ENCODE peak calls at places on chromosome 9, in four cellular contexts. A is HCT116, S is K562, O is SK-N-SH. B is an unnamed sample.

GRCh38 chr9:106893088-106893487 is 30.1 kb downstream of the ZNF462 start:
- DNase-seq in A (peak), S (no peak), O (no peak), B (no peak)

GRCh38 chr9:87678650-87679355 is 47.1 kb upstream of the CTSL start:
- DNase-seq in A (peak), S (peak), O (peak), B (peak)

GRCh38 chr9:16726023-16726422 is 144.4 kb downstream of the BNC2 start:
- DNase-seq in A (no peak), S (no peak), O (peak), B (no peak)

GRCh38 chr9:113567361-113568080 is 104.0 kb downstream of the RGS3 start:
- DNase-seq in A (no peak), S (no peak), O (no peak), B (no peak)

GRCh38 chr9:92151691-92152393 is 36.6 kb upstream of the SPTLC1 start:
- DNase-seq in A (no peak), S (no peak), O (peak), B (no peak)

GRCh38 chr9:134068742-134069535 is 1.1 kb upstream of the BRD3 start:
- DNase-seq in A (no peak), S (no peak), O (no peak), B (no peak)

GRCh38 chr9:5851445-5851844 is 18.5 kb upstream of the ERMP1 start:
- DNase-seq in A (no peak), S (no peak), O (no peak), B (no peak)

GRCh38 chr9:95999390-95999789 is 123.9 kb downstream of the ERCC6L2 start:
- DNase-seq in A (no peak), S (no peak), O (no peak), B (no peak)

GRCh38 chr9:134215709-134216448 is 51.5 kb upstream of the RNU6ATAC start:
- DNase-seq in A (no peak), S (no peak), O (peak), B (peak)

GRCh38 chr9:27184556-27185351 is 75.7 kb downstream of the TEK start:
- DNase-seq in A (no peak), S (no peak), O (no peak), B (no peak)

GRCh38 chr9:114729706-114730105 is 47.7 kb upstream of the TEX48 start:
- DNase-seq in A (no peak), S (no peak), O (no peak), B (no peak)

GRCh38 chr9:127844821-127845359 is 9.6 kb downstream of the ENG start:
- DNase-seq in A (no peak), S (no peak), O (no peak), B (no peak)

GRCh38 chr9:23342296-23342695 is 483.7 kb downstream of the ELAVL2 start:
- DNase-seq in A (no peak), S (no peak), O (no peak), B (peak)

GRCh38 chr9:125854553-125855275 is 107.5 kb downstream of the PBX3 start:
- DNase-seq in A (no peak), S (no peak), O (no peak), B (no peak)

GRCh38 chr9:37908698-37909186 is 4.8 kb upstream of the SLC25A51 start:
- DNase-seq in A (no peak), S (no peak), O (no peak), B (peak)
- TF ChIP-seq ELF1 in A (no peak), S (no peak), O (no peak), B (no peak)

DNA sequence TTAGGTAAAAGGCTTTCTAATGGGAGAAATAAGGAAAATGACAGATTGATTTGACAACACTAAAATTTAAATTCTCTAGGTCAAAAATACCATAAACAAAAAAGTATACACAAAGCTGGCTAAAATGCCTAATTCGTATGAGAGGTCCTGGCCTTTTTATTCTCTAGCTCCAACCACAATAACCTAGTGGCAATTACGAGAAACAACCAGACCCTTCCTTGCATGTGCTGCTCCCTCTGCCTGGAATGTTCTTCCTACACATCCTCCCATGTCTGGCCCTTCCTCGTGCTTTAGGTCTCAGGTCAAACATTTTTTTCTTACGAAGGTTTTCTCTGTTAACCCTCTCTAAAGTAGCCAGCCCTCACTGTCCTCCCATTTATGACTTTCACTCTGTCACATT is 176.4 kb upstream of the PLPPR1 start:
- DNase-seq in A (no peak), S (no peak), O (no peak), B (no peak)
- TF ChIP-seq ELF1 in A (no peak), S (no peak), O (no peak), B (no peak)

DNA sequence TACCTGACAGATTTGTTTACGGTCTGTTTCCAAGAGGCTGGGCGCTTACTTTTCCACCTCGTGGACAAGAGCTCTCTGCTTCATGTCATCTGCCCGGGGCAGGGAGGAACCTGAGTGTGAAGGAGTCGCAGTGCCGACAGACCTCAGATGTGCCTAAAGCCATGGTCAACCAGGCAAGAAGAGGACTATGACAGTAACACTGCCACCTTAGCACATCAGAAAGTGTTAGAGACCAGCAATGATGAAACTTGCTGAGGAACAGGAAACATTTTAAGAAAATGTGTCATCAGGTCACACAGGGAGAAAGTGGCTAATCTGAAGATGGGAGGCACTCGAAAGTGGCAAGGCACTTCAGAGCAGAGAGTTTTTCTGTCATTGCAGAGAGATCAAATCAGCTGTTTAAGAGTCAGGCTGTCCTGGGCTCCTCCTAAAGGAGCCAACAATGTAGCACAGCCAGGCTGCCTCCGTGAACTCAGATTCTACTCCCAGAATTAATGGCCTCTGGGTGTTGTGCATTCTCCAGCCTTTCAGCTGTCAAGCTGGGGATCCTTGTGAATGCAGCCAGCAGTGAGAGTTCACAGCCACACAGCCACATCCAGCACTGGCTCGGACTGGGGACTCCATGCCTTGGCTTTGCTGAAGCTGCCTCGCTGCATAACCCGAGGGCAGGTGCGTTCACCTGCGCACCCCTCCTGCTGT is 94.6 kb downstream of the RAPGEF1 start:
- DNase-seq in A (no peak), S (no peak), O (no peak), B (no peak)
- TF ChIP-seq ELF1 in A (no peak), S (no peak), O (no peak), B (no peak)

DNA sequence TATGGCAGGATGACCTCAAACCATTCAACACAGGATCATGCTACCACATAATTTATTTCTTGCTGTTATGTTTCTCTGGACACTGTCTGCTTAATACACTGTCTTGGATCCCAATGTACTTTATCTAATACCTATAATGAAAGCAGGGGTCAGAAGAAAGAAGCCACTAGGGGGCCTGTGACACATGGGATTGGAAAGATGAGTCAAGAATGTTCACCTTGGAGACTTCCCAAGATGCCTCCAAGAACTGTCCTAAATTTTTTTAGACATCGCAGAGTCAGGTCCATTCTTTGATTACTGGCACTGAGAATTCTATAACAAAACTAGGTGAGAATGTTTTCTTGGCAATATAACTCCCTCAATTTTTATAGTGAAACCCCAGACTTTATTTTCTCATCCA is 305.8 kb upstream of the SMARCA2 start:
- DNase-seq in A (no peak), S (no peak), O (peak), B (peak)
- TF ChIP-seq ELF1 in A (no peak), S (no peak), O (no peak), B (no peak)

DNA sequence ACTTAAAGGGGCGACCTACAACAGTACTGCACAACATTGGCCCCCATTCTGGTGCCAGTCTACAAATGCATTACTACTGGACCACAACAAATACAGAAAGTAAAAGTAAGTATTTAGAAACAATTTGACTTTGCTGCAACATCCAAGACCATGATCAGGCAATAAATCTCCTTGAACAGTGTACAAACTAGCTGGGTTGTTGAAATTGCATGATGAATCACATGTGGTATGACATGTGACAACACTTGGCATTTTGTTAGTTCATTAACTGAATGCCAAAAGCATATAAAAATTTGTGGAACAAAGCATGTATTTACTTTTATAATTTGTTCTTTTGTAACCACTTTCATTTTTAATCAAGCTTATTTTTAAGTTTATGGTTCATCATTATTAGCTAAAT is 270.4 kb downstream of the NFIB start:
- DNase-seq in A (no peak), S (no peak), O (no peak), B (no peak)
- TF ChIP-seq ELF1 in A (no peak), S (no peak), O (no peak), B (no peak)

GRCh38 chr9:79655571-79655970 is 83.8 kb downstream of the TLE4 start:
- DNase-seq in A (no peak), S (no peak), O (no peak), B (no peak)
- TF ChIP-seq ELF1 in A (no peak), S (no peak), O (no peak), B (no peak)

DNA sequence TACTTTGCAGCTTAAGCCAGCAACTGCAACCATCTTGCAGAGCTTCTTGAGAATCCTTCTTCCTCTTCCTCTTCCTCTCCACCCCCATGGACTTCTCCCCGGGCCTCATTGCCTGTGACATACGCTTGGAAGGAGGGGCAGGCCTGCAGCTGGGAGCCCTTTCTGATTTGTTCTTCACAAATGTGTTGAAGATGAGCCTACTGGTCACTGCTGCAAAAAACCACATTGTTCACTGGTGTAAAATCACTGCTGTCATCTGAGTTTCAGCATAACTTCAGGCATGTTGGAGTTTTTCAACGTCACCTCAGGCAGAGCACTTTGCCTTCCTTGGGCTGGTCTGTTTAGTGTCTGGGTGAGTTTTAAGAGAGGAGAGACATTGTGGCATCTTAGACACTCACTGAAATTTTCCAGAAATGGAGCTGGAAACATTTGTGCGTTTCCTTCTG is 7.9 kb downstream of the TJP2 start:
- DNase-seq in A (no peak), S (no peak), O (no peak), B (no peak)
- TF ChIP-seq ELF1 in A (no peak), S (no peak), O (no peak), B (no peak)

DNA sequence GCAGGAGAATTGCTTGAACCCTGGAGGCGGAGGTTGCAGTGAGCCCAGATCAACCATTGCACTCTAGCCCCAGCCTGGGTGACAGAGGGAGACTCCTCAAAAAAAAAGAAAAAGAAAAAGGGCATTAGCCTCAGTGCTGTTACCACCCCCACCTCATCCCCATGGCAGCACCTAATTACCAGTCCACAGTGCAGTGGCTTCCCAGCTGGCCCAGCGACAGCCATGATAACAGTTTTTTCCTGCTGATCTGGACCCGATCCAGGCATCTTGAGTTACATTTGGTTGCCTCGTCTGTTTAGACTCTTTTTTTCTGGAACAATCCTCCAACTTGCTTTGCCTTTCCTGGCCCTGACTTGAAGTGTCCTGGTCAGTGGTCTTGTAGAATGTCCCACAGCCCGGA is 24.4 kb downstream of the NCS1 start:
- DNase-seq in A (no peak), S (no peak), O (peak), B (no peak)
- TF ChIP-seq ELF1 in A (no peak), S (no peak), O (no peak), B (no peak)

B was measured in HepG2.